ENCODE peak calls at places on chromosomes 4 and X, in eight cellular contexts. One of them, this sample, is unnamed.

GRCh38 chrX:102154218-102154860 is 1.4 kb downstream of the BEX5 start:
- DNase-seq in kidney: no peak
- DNase-seq in mesendoderm: peak; percentile 60
- DNase-seq in uterus: no peak
- DNase-seq in astrocyte: no peak
- DNase-seq in MV-4-11: no peak
- DNase-seq in NCI-H345: no peak
- DNase-seq in CMK: no peak
- DNase-seq in this sample: no peak

GRCh38 chr4:94523617-94524016 is 71.9 kb downstream of the PDLIM5 start:
- DNase-seq in kidney: no peak
- DNase-seq in mesendoderm: no peak
- DNase-seq in uterus: no peak
- DNase-seq in astrocyte: peak; percentile 76
- DNase-seq in MV-4-11: peak; percentile 5
- DNase-seq in NCI-H345: no peak
- DNase-seq in CMK: no peak
- DNase-seq in this sample: no peak

GRCh38 chr4:74109116-74109791 is 10.3 kb upstream of the CXCL2 start:
- DNase-seq in kidney: no peak
- DNase-seq in mesendoderm: peak; percentile 96
- DNase-seq in uterus: no peak
- DNase-seq in astrocyte: peak; percentile 98
- DNase-seq in MV-4-11: peak; percentile 77
- DNase-seq in NCI-H345: no peak
- DNase-seq in CMK: no peak
- DNase-seq in this sample: no peak

GRCh38 chrX:34909151-34909550 is 33.4 kb upstream of the FAM47B start:
- DNase-seq in kidney: no peak
- DNase-seq in mesendoderm: no peak
- DNase-seq in uterus: no peak
- DNase-seq in astrocyte: no peak
- DNase-seq in MV-4-11: no peak
- DNase-seq in NCI-H345: no peak
- DNase-seq in CMK: no peak
- DNase-seq in this sample: no peak

GRCh38 chrX:25105251-25105650 is 89.5 kb upstream of the ARX start:
- DNase-seq in kidney: no peak
- DNase-seq in mesendoderm: peak; percentile 22
- DNase-seq in uterus: no peak
- DNase-seq in astrocyte: no peak
- DNase-seq in MV-4-11: no peak
- DNase-seq in NCI-H345: no peak
- DNase-seq in CMK: no peak
- DNase-seq in this sample: no peak

GRCh38 chr4:620851-621261 is 4.5 kb upstream of the PDE6B start:
- DNase-seq in kidney: no peak
- DNase-seq in mesendoderm: no peak
- DNase-seq in uterus: no peak
- DNase-seq in astrocyte: no peak
- DNase-seq in MV-4-11: no peak
- DNase-seq in NCI-H345: no peak
- DNase-seq in CMK: no peak
- DNase-seq in this sample: no peak

GRCh38 chr4:83096397-83096796 is 18.1 kb downstream of the PLAC8 start:
- DNase-seq in kidney: no peak
- DNase-seq in mesendoderm: no peak
- DNase-seq in uterus: no peak
- DNase-seq in astrocyte: no peak
- DNase-seq in MV-4-11: no peak
- DNase-seq in NCI-H345: no peak
- DNase-seq in CMK: no peak
- DNase-seq in this sample: no peak

GRCh38 chrX:40437348-40437747 is 143.4 kb upstream of the ATP6AP2 start:
- DNase-seq in kidney: no peak
- DNase-seq in mesendoderm: no peak
- DNase-seq in uterus: no peak
- DNase-seq in astrocyte: no peak
- DNase-seq in MV-4-11: no peak
- DNase-seq in NCI-H345: no peak
- DNase-seq in CMK: no peak
- DNase-seq in this sample: no peak

GRCh38 chr4:12852338-12853307 is 631.5 kb downstream of the RAB28 start:
- DNase-seq in kidney: no peak
- DNase-seq in mesendoderm: peak; percentile 89
- DNase-seq in uterus: no peak
- DNase-seq in astrocyte: peak; percentile 47
- DNase-seq in MV-4-11: peak; percentile 3
- DNase-seq in NCI-H345: peak; percentile 69
- DNase-seq in CMK: no peak
- DNase-seq in this sample: no peak

GRCh38 chr4:88514557-88515511 is 8.7 kb downstream of the PYURF start:
- DNase-seq in kidney: no peak
- DNase-seq in mesendoderm: no peak
- DNase-seq in uterus: no peak
- DNase-seq in astrocyte: no peak
- DNase-seq in MV-4-11: no peak
- DNase-seq in NCI-H345: peak; percentile 77
- DNase-seq in CMK: no peak
- DNase-seq in this sample: no peak

GRCh38 chr4:15906024-15906443 is 32.5 kb downstream of the FGFBP1 start:
- DNase-seq in kidney: peak; percentile 91
- DNase-seq in mesendoderm: peak; percentile 96
- DNase-seq in uterus: no peak
- DNase-seq in astrocyte: peak; percentile 68
- DNase-seq in MV-4-11: peak; percentile 5
- DNase-seq in NCI-H345: peak; percentile 76
- DNase-seq in CMK: no peak
- DNase-seq in this sample: peak; percentile 62

GRCh38 chrX:13009844-13010243 is 34.6 kb downstream of the FAM9C start:
- DNase-seq in kidney: no peak
- DNase-seq in mesendoderm: no peak
- DNase-seq in uterus: no peak
- DNase-seq in astrocyte: no peak
- DNase-seq in MV-4-11: no peak
- DNase-seq in NCI-H345: no peak
- DNase-seq in CMK: no peak
- DNase-seq in this sample: no peak

GRCh38 chr4:152979731-152980330 is 43.7 kb downstream of the FHDC1 start:
- DNase-seq in kidney: no peak
- DNase-seq in mesendoderm: no peak
- DNase-seq in uterus: no peak
- DNase-seq in astrocyte: no peak
- DNase-seq in MV-4-11: no peak
- DNase-seq in NCI-H345: no peak
- DNase-seq in CMK: no peak
- DNase-seq in this sample: no peak

GRCh38 chr4:22356996-22357596 is 158.8 kb downstream of the ADGRA3 start:
- DNase-seq in kidney: no peak
- DNase-seq in mesendoderm: peak; percentile 58
- DNase-seq in uterus: no peak
- DNase-seq in astrocyte: peak; percentile 13
- DNase-seq in MV-4-11: peak; percentile 61
- DNase-seq in NCI-H345: peak; percentile 52
- DNase-seq in CMK: no peak
- DNase-seq in this sample: no peak

GRCh38 chr4:41294445-41295062 is 37.8 kb downstream of the UCHL1 start:
- DNase-seq in kidney: no peak
- DNase-seq in mesendoderm: peak; percentile 69
- DNase-seq in uterus: no peak
- DNase-seq in astrocyte: no peak
- DNase-seq in MV-4-11: no peak
- DNase-seq in NCI-H345: no peak
- DNase-seq in CMK: no peak
- DNase-seq in this sample: no peak

GRCh38 chrX:56588397-56589188 is 25.2 kb downstream of the UBQLN2 start:
- DNase-seq in kidney: no peak
- DNase-seq in mesendoderm: no peak
- DNase-seq in uterus: no peak
- DNase-seq in astrocyte: no peak
- DNase-seq in MV-4-11: no peak
- DNase-seq in NCI-H345: no peak
- DNase-seq in CMK: no peak
- DNase-seq in this sample: no peak

GRCh38 chr4:18689308-18689915 is 667.9 kb upstream of the LCORL start:
- DNase-seq in kidney: no peak
- DNase-seq in mesendoderm: peak; percentile 73
- DNase-seq in uterus: peak; percentile 21
- DNase-seq in astrocyte: peak; percentile 23
- DNase-seq in MV-4-11: peak; percentile 15
- DNase-seq in NCI-H345: peak; percentile 62
- DNase-seq in CMK: no peak
- DNase-seq in this sample: no peak

GRCh38 chrX:31500920-31501319 is 429.1 kb upstream of the FTHL17 start:
- DNase-seq in kidney: no peak
- DNase-seq in mesendoderm: peak; percentile 26
- DNase-seq in uterus: no peak
- DNase-seq in astrocyte: peak; percentile 69
- DNase-seq in MV-4-11: peak; percentile 27
- DNase-seq in NCI-H345: no peak
- DNase-seq in CMK: no peak
- DNase-seq in this sample: no peak

GRCh38 chr4:61428950-61429349 is 228.8 kb downstream of the ADGRL3 start:
- DNase-seq in kidney: no peak
- DNase-seq in mesendoderm: no peak
- DNase-seq in uterus: no peak
- DNase-seq in astrocyte: no peak
- DNase-seq in MV-4-11: no peak
- DNase-seq in NCI-H345: no peak
- DNase-seq in CMK: no peak
- DNase-seq in this sample: no peak

GRCh38 chrX:44267861-44268260 is 75.6 kb downstream of the EFHC2 start:
- DNase-seq in kidney: no peak
- DNase-seq in mesendoderm: no peak
- DNase-seq in uterus: no peak
- DNase-seq in astrocyte: no peak
- DNase-seq in MV-4-11: no peak
- DNase-seq in NCI-H345: no peak
- DNase-seq in CMK: no peak
- DNase-seq in this sample: no peak

GRCh38 chr4:140249351-140249750 is 95.4 kb upstream of the MAML3 start:
- DNase-seq in kidney: no peak
- DNase-seq in mesendoderm: no peak
- DNase-seq in uterus: no peak
- DNase-seq in astrocyte: peak; percentile 32
- DNase-seq in MV-4-11: peak; percentile 7
- DNase-seq in NCI-H345: no peak
- DNase-seq in CMK: no peak
- DNase-seq in this sample: no peak

GRCh38 chrX:21798677-21799219 is 40.7 kb upstream of the MBTPS2 start:
- DNase-seq in kidney: no peak
- DNase-seq in mesendoderm: no peak
- DNase-seq in uterus: no peak
- DNase-seq in astrocyte: peak; percentile 91
- DNase-seq in MV-4-11: peak; percentile 49
- DNase-seq in NCI-H345: peak; percentile 65
- DNase-seq in CMK: no peak
- DNase-seq in this sample: peak; percentile 52

GRCh38 chr4:168769416-168769815 is 240.6 kb downstream of the CBR4 start:
- DNase-seq in kidney: no peak
- DNase-seq in mesendoderm: no peak
- DNase-seq in uterus: no peak
- DNase-seq in astrocyte: peak; percentile 94
- DNase-seq in MV-4-11: no peak
- DNase-seq in NCI-H345: no peak
- DNase-seq in CMK: no peak
- DNase-seq in this sample: no peak

GRCh38 chr4:110631582-110632505 is 9.0 kb upstream of the PITX2 start:
- DNase-seq in kidney: peak; percentile 84
- DNase-seq in mesendoderm: peak; percentile 97
- DNase-seq in uterus: peak; percentile 46
- DNase-seq in astrocyte: peak; percentile 58
- DNase-seq in MV-4-11: peak; percentile 51
- DNase-seq in NCI-H345: peak; percentile 83
- DNase-seq in CMK: no peak
- DNase-seq in this sample: peak; percentile 72

GRCh38 chrX:40098264-40099045 is 697 bp upstream of the BCOR start:
- DNase-seq in kidney: no peak
- DNase-seq in mesendoderm: peak; percentile 86
- DNase-seq in uterus: no peak
- DNase-seq in astrocyte: no peak
- DNase-seq in MV-4-11: peak; percentile 48
- DNase-seq in NCI-H345: peak; percentile 72
- DNase-seq in CMK: no peak
- DNase-seq in this sample: no peak

GRCh38 chrX:115562492-115562872 is 1.5 kb downstream of the PLS3 start:
- DNase-seq in kidney: no peak
- DNase-seq in mesendoderm: peak; percentile 59
- DNase-seq in uterus: no peak
- DNase-seq in astrocyte: peak; percentile 30
- DNase-seq in MV-4-11: no peak
- DNase-seq in NCI-H345: no peak
- DNase-seq in CMK: no peak
- DNase-seq in this sample: no peak

This sample was measured in left lobe of liver.